ENCODE peak calls at places on chromosomes 7 and 10, in five cellular contexts. F, M, N, P and T are unnamed samples.

GRCh38 chr7:100475549-100475948 is 3.5 kb downstream of the TSC22D4 start:
- DNase-seq in F (no peak), M (no peak), N (no peak), P (no peak), T (no peak)

GRCh38 chr10:6353526-6353925 is 150.8 kb downstream of the PFKFB3 start:
- DNase-seq in F (no peak), M (no peak), N (no peak), P (no peak), T (no peak)

GRCh38 chr10:112208981-112209380 is 25.4 kb upstream of the GPAM start:
- DNase-seq in F (peak), M (no peak), N (peak), P (no peak), T (no peak)

GRCh38 chr7:159026271-159027047 is 118.2 kb downstream of the VIPR2 start:
- DNase-seq in F (no peak), M (peak), N (no peak), P (no peak), T (no peak)

GRCh38 chr7:94698275-94698674 is 42.3 kb upstream of the SGCE start:
- DNase-seq in F (peak), M (no peak), N (peak), P (no peak), T (peak)

GRCh38 chr7:80027616-80028173 is 106.9 kb upstream of the GNAI1 start:
- DNase-seq in F (peak), M (no peak), N (no peak), P (no peak), T (peak)

GRCh38 chr7:109476409-109476808 is 906.7 kb downstream of the DNAJB9 start:
- DNase-seq in F (no peak), M (no peak), N (no peak), P (no peak), T (no peak)

GRCh38 chr7:2819161-2819953 is 24.8 kb downstream of the GNA12 start:
- DNase-seq in F (no peak), M (no peak), N (peak), P (no peak), T (peak)

GRCh38 chr10:24493168-24493567 is 230.5 kb downstream of the ARHGAP21 start:
- DNase-seq in F (no peak), M (no peak), N (no peak), P (no peak), T (no peak)

GRCh38 chr7:10474048-10474447 is 499.6 kb upstream of the PHF14 start:
- DNase-seq in F (peak), M (no peak), N (peak), P (no peak), T (peak)

GRCh38 chr10:71542476-71542875 is 145.8 kb downstream of the CDH23 start:
- DNase-seq in F (no peak), M (no peak), N (no peak), P (no peak), T (no peak)

GRCh38 chr7:16083931-16084330 is 337.4 kb downstream of the CRPPA start:
- DNase-seq in F (peak), M (no peak), N (peak), P (peak), T (peak)

GRCh38 chr7:37730489-37730888 is 46.9 kb downstream of the GPR141 start:
- DNase-seq in F (no peak), M (no peak), N (no peak), P (no peak), T (no peak)

GRCh38 chr7:8283968-8284367 is 22.0 kb upstream of the ICA1 start:
- DNase-seq in F (no peak), M (no peak), N (no peak), P (no peak), T (no peak)

DNA sequence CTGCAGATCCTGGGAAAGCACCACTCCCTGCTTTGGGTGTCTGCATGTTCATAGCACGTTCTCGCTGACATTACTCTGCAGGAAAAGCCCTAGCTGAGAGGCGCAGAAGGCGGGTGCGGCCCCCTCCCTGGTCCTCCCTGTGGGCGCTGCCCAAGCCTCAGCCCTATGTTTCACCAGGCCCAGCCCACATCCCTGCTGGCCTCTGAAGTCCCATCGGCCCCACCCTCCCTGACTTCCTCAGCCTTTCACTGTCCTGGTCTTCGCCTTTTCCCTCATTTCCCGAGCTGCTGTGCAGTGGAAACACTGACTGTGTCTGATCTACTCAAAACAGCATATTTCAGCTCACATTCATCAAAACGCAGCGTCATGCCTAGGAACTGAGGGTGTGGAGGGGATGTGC is 36.3 kb upstream of the DIP2C start:
- DNase-seq in F (no peak), M (no peak), N (no peak), P (no peak), T (no peak)
- H3K9ac ChIP-seq in F (no peak), M (no peak), N (no peak), P (no peak), T (no peak)

GRCh38 chr10:102242118-102242485 is 790 bp upstream of the PITX3 start:
- DNase-seq in F (no peak), M (no peak), N (no peak), P (no peak), T (no peak)

GRCh38 chr10:102243304-102243703 is 2.0 kb upstream of the PITX3 start:
- DNase-seq in F (peak), M (no peak), N (peak), P (no peak), T (peak)

GRCh38 chr10:102241444-102242117 is at the start of gene PITX3:
- DNase-seq in F (peak), M (no peak), N (peak), P (peak), T (peak)

GRCh38 chr10:102240467-102241036 is 760 bp downstream of the PITX3 start:
- DNase-seq in F (no peak), M (no peak), N (no peak), P (no peak), T (no peak)

GRCh38 chr10:102241037-102241443 is 272 bp downstream of the PITX3 start:
- DNase-seq in F (no peak), M (no peak), N (no peak), P (no peak), T (no peak)
- TF ChIP-seq EZH2 in F (no peak), M (no peak), N (peak), P (peak), T (no peak)

GRCh38 chr10:103155485-103156085 is 37.5 kb downstream of the NT5C2 start:
- DNase-seq in F (no peak), M (no peak), N (no peak), P (no peak), T (no peak)

GRCh38 chr10:103154464-103155299 is 38.4 kb downstream of the NT5C2 start:
- DNase-seq in F (peak), M (no peak), N (peak), P (no peak), T (no peak)

GRCh38 chr10:103153765-103154197 is 39.3 kb downstream of the NT5C2 start:
- DNase-seq in F (peak), M (no peak), N (peak), P (no peak), T (no peak)

GRCh38 chr10:103149991-103150622 is 43.0 kb downstream of the NT5C2 start:
- DNase-seq in F (peak), M (no peak), N (no peak), P (no peak), T (no peak)

DNA sequence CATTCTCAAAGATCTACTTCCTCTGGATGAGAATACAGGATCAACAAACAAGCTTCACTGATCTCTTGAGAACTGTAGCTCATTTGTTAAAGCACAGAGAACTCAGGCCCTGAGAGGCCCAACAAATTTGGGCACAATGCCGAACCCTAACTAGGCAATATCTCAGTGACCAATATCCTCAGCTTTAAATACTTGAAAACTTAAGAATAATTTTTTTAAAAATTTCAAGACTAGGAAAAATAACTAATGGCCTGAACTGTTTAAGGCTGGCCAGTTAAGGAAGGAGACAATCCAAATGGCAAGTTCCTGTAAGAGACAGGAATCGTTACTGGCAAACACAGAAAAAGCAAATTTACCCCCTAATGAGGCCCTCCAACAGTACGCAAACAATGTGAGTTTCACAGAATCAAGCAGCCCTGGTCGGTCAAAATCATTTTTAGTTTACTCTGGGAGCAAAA is 39.7 kb downstream of the NT5C2 start:
- DNase-seq in F (peak), M (no peak), N (no peak), P (no peak), T (no peak)
- H3K9ac ChIP-seq in F (no peak), M (no peak), N (peak), P (no peak), T (no peak)

GRCh38 chr7:27123021-27123476 is 7.5 kb downstream of the HOXA4 start:
- DNase-seq in F (peak), M (no peak), N (peak), P (no peak), T (peak)

GRCh38 chr7:27123477-27124053 is 7.0 kb downstream of the HOXA4 start:
- DNase-seq in F (no peak), M (no peak), N (peak), P (no peak), T (no peak)

GRCh38 chr7:27124096-27124978 is 6.2 kb downstream of the HOXA4 start:
- DNase-seq in F (peak), M (no peak), N (peak), P (no peak), T (peak)

GRCh38 chr7:27121656-27122055 is 8.9 kb downstream of the HOXA4 start:
- DNase-seq in F (peak), M (no peak), N (no peak), P (no peak), T (no peak)

GRCh38 chr7:27122075-27122910 is 8.3 kb downstream of the HOXA4 start:
- DNase-seq in F (peak), M (no peak), N (peak), P (no peak), T (peak)
- TF ChIP-seq EZH2 in F (no peak), M (no peak), N (no peak), P (no peak), T (no peak)

GRCh38 chr10:125231116-125231812 is 70.9 kb upstream of the CTBP2 start:
- DNase-seq in F (peak), M (no peak), N (peak), P (peak), T (peak)
- H3K9ac ChIP-seq in F (no peak), M (no peak), N (peak), P (peak), T (no peak)

DNA sequence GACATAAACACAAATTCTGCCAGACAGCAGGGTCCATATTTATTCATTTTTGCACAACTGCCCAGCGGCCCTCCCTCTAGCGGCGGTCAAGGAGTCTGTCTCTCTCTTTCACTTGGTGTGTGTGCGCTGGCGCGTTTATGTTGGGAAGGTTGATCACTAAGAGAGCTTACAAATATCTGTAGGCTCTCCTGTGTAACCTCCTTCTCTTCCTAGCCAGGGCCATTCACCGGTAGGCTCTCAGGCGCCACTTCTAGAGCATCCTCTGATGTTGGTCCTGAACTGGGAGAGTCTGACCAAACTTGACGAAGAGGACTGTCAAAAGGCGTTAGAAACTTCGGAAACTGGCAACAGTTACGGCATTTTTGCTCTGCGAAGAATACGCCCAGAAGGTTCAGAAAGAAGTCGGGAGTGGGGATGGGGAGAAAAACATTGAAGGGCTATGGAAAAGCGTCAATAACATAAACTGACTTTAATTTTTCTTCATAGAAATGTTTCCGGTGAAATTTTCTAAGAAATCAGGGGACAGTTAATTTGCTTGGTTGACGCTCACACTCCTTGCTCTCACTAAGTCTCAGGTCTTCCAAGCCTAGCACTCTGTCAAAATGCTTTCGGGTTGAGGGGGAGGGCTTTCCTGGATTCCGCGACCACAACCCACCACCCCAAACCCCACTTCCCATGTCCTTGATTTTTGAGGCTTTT is 731.1 kb downstream of the ZWINT start:
- DNase-seq in F (peak), M (no peak), N (peak), P (no peak), T (no peak)
- TF ChIP-seq EZH2 in F (no peak), M (no peak), N (no peak), P (peak), T (no peak)

GRCh38 chr7:155354371-155355048 is 56.8 kb downstream of the INSIG1 start:
- DNase-seq in F (no peak), M (no peak), N (no peak), P (no peak), T (no peak)

GRCh38 chr7:155352753-155353115 is 55.1 kb downstream of the INSIG1 start:
- DNase-seq in F (no peak), M (no peak), N (no peak), P (no peak), T (no peak)

GRCh38 chr7:155352076-155352752 is 54.5 kb downstream of the INSIG1 start:
- DNase-seq in F (no peak), M (no peak), N (no peak), P (no peak), T (no peak)

GRCh38 chr7:155355176-155355575 is 57.5 kb downstream of the INSIG1 start:
- DNase-seq in F (no peak), M (no peak), N (no peak), P (no peak), T (no peak)

GRCh38 chr7:155353256-155353897 is 55.7 kb downstream of the INSIG1 start:
- DNase-seq in F (no peak), M (no peak), N (no peak), P (no peak), T (no peak)
- H3K9ac ChIP-seq in F (no peak), M (no peak), N (no peak), P (no peak), T (no peak)